ENCODE peak calls at places on chromosomes 12 and 14, in four cellular contexts. One of them, this sample, is unnamed.

GRCh38 chr14:68397371-68397779 is 395.5 kb downstream of the ZFP36L1 start:
- DNase-seq in cardiac fibroblast: no peak
- DNase-seq in sigmoid colon: peak
- DNase-seq in MM.1S: no peak
- DNase-seq in this sample: no peak

GRCh38 chr14:98501836-98502235 is 770.2 kb downstream of the BCL11B start:
- DNase-seq in cardiac fibroblast: no peak
- DNase-seq in sigmoid colon: no peak
- DNase-seq in MM.1S: no peak
- DNase-seq in this sample: no peak

GRCh38 chr14:64623576-64624165 is 73.9 kb downstream of the PPP1R36 start:
- DNase-seq in cardiac fibroblast: no peak
- DNase-seq in sigmoid colon: no peak
- DNase-seq in MM.1S: no peak
- DNase-seq in this sample: no peak

GRCh38 chr14:32033516-32033915 is 43.6 kb upstream of the ARHGAP5 start:
- DNase-seq in cardiac fibroblast: no peak
- DNase-seq in sigmoid colon: no peak
- DNase-seq in MM.1S: no peak
- DNase-seq in this sample: no peak

GRCh38 chr14:53772936-53773335 is 183.7 kb downstream of the BMP4 start:
- DNase-seq in cardiac fibroblast: no peak
- DNase-seq in sigmoid colon: no peak
- DNase-seq in MM.1S: no peak
- DNase-seq in this sample: no peak

GRCh38 chr12:12159988-12160387 is 89.2 kb downstream of the BCL2L14 start:
- DNase-seq in cardiac fibroblast: peak
- DNase-seq in sigmoid colon: no peak
- DNase-seq in MM.1S: no peak
- DNase-seq in this sample: peak

GRCh38 chr14:59407246-59407615 is 57.9 kb downstream of the GPR135 start:
- DNase-seq in cardiac fibroblast: peak
- DNase-seq in sigmoid colon: no peak
- DNase-seq in MM.1S: no peak
- DNase-seq in this sample: peak

GRCh38 chr12:98373019-98373554 is 142.3 kb upstream of the TMPO start:
- DNase-seq in cardiac fibroblast: peak
- DNase-seq in sigmoid colon: no peak
- DNase-seq in MM.1S: peak
- DNase-seq in this sample: peak

GRCh38 chr12:113391145-113391544 is 12.5 kb downstream of the SDS start:
- DNase-seq in cardiac fibroblast: no peak
- DNase-seq in sigmoid colon: no peak
- DNase-seq in MM.1S: no peak
- DNase-seq in this sample: no peak

GRCh38 chr14:87260460-87260859 is 732.5 kb downstream of the GALC start:
- DNase-seq in cardiac fibroblast: no peak
- DNase-seq in sigmoid colon: no peak
- DNase-seq in MM.1S: no peak
- DNase-seq in this sample: no peak

GRCh38 chr14:99656171-99656570 is 11.2 kb downstream of the HHIPL1 start:
- DNase-seq in cardiac fibroblast: no peak
- DNase-seq in sigmoid colon: no peak
- DNase-seq in MM.1S: no peak
- DNase-seq in this sample: no peak

GRCh38 chr12:79083181-79083580 is 218.6 kb downstream of the SYT1 start:
- DNase-seq in cardiac fibroblast: peak
- DNase-seq in sigmoid colon: no peak
- DNase-seq in MM.1S: peak
- DNase-seq in this sample: peak

GRCh38 chr14:56118611-56119181 is 485 bp downstream of the PELI2 start:
- DNase-seq in cardiac fibroblast: peak
- DNase-seq in sigmoid colon: peak
- DNase-seq in MM.1S: no peak
- DNase-seq in this sample: no peak

GRCh38 chr14:87869619-87870583 is 123.1 kb downstream of the GALC start:
- DNase-seq in cardiac fibroblast: no peak
- DNase-seq in sigmoid colon: no peak
- DNase-seq in MM.1S: no peak
- DNase-seq in this sample: peak

GRCh38 chr12:109098142-109098652 is 800 bp downstream of the UNG start:
- DNase-seq in cardiac fibroblast: peak
- DNase-seq in sigmoid colon: peak
- DNase-seq in MM.1S: peak
- DNase-seq in this sample: peak

GRCh38 chr14:23409475-23409874 is 1.4 kb upstream of the MYH6 start:
- DNase-seq in cardiac fibroblast: no peak
- DNase-seq in sigmoid colon: no peak
- DNase-seq in MM.1S: no peak
- DNase-seq in this sample: no peak

GRCh38 chr14:57388072-57388471 is 2.3 kb upstream of the NAA30 start:
- DNase-seq in cardiac fibroblast: no peak
- DNase-seq in sigmoid colon: no peak
- DNase-seq in MM.1S: no peak
- DNase-seq in this sample: no peak

GRCh38 chr14:68458840-68459469 is 333.9 kb downstream of the ZFP36L1 start:
- DNase-seq in cardiac fibroblast: peak
- DNase-seq in sigmoid colon: peak
- DNase-seq in MM.1S: no peak
- DNase-seq in this sample: peak

GRCh38 chr14:91883770-91884169 is 16.4 kb upstream of the TC2N start:
- DNase-seq in cardiac fibroblast: peak
- DNase-seq in sigmoid colon: peak
- DNase-seq in MM.1S: no peak
- DNase-seq in this sample: no peak

GRCh38 chr14:51444381-51445000 is 204.4 kb downstream of the TMX1 start:
- DNase-seq in cardiac fibroblast: no peak
- DNase-seq in sigmoid colon: no peak
- DNase-seq in MM.1S: no peak
- DNase-seq in this sample: no peak

GRCh38 chr12:120453977-120454376 is 7.7 kb downstream of the GATC start:
- DNase-seq in cardiac fibroblast: peak
- DNase-seq in sigmoid colon: no peak
- DNase-seq in MM.1S: peak
- DNase-seq in this sample: peak

GRCh38 chr12:83168756-83169155 is 482.1 kb downstream of the TMTC2 start:
- DNase-seq in cardiac fibroblast: no peak
- DNase-seq in sigmoid colon: no peak
- DNase-seq in MM.1S: no peak
- DNase-seq in this sample: no peak

GRCh38 chr14:26444745-26445144 is 153.1 kb downstream of the NOVA1 start:
- DNase-seq in cardiac fibroblast: peak
- DNase-seq in sigmoid colon: no peak
- DNase-seq in MM.1S: peak
- DNase-seq in this sample: peak

GRCh38 chr12:52878507-52879393 is 26.1 kb downstream of the KRT8 start:
- DNase-seq in cardiac fibroblast: no peak
- DNase-seq in sigmoid colon: no peak
- DNase-seq in MM.1S: no peak
- DNase-seq in this sample: no peak

GRCh38 chr14:73743431-73743931 is 29.3 kb upstream of the PNMA1 start:
- DNase-seq in cardiac fibroblast: no peak
- DNase-seq in sigmoid colon: peak
- DNase-seq in MM.1S: peak
- DNase-seq in this sample: no peak

GRCh38 chr12:95790025-95790911 is at the start of gene NTN4:
- DNase-seq in cardiac fibroblast: peak
- DNase-seq in sigmoid colon: peak
- DNase-seq in MM.1S: peak
- DNase-seq in this sample: peak

GRCh38 chr12:109202770-109203169 is 86.4 kb downstream of the ACACB start:
- DNase-seq in cardiac fibroblast: no peak
- DNase-seq in sigmoid colon: peak
- DNase-seq in MM.1S: no peak
- DNase-seq in this sample: no peak

GRCh38 chr12:6068226-6068625 is 56.2 kb downstream of the VWF start:
- DNase-seq in cardiac fibroblast: no peak
- DNase-seq in sigmoid colon: no peak
- DNase-seq in MM.1S: no peak
- DNase-seq in this sample: no peak

GRCh38 chr12:6065872-6066217 is 58.6 kb downstream of the VWF start:
- DNase-seq in cardiac fibroblast: no peak
- DNase-seq in sigmoid colon: no peak
- DNase-seq in MM.1S: no peak
- DNase-seq in this sample: no peak

GRCh38 chr12:6065131-6065871 is 59.2 kb downstream of the VWF start:
- DNase-seq in cardiac fibroblast: no peak
- DNase-seq in sigmoid colon: no peak
- DNase-seq in MM.1S: no peak
- DNase-seq in this sample: no peak

GRCh38 chr12:6067152-6067916 is 57.1 kb downstream of the VWF start:
- DNase-seq in cardiac fibroblast: peak
- DNase-seq in sigmoid colon: no peak
- DNase-seq in MM.1S: no peak
- DNase-seq in this sample: peak

DNA sequence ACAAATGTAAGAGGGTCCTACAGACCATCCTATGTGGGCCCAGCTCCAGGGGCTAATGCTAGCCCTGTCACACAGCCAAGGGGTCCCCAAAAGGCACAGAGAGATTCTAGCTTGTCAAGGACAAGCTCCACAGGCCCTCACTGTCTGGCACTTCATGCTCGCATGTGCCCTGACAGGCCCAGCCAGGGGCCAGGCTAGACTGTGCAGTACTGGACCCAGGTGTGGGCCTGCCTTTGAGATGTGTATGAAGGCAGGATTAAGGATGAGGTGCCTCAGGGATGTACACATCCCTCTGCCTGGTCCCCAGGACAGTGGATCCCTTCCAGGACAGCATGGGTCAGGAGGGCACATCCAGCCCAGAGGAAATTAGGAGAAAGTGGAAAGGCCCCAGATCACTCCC is 57.8 kb downstream of the VWF start:
- DNase-seq in cardiac fibroblast: no peak
- DNase-seq in sigmoid colon: no peak
- DNase-seq in MM.1S: no peak
- DNase-seq in this sample: no peak
- TF ChIP-seq CTCF in cardiac fibroblast: no peak
- TF ChIP-seq CTCF in sigmoid colon: no peak
- TF ChIP-seq CTCF in MM.1S: no peak
- TF ChIP-seq CTCF in this sample: no peak

DNA sequence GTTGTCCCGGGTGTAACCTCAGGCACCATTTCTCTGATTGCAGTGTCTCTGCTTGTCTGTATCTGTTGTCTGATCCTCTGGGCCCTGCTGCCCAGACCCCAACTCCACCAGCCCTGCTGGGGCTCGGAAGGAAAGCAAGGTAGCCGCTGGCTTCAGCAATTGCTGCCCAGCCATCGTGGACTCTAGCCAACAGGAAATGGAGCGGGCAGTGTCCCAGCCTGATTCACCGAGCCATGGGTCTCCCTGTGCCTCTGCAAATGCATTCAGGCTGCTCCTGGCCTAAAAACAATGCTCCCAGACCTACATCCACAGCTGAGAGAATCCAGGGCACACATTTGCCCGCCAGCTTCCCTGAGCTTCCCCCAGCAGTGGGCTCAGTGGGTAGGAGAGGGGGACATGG is 9.2 kb downstream of the TUNAR start:
- DNase-seq in cardiac fibroblast: no peak
- DNase-seq in sigmoid colon: no peak
- DNase-seq in MM.1S: no peak
- DNase-seq in this sample: peak
- TF ChIP-seq CTCF in cardiac fibroblast: no peak
- TF ChIP-seq CTCF in sigmoid colon: no peak
- TF ChIP-seq CTCF in MM.1S: no peak
- TF ChIP-seq CTCF in this sample: no peak

DNA sequence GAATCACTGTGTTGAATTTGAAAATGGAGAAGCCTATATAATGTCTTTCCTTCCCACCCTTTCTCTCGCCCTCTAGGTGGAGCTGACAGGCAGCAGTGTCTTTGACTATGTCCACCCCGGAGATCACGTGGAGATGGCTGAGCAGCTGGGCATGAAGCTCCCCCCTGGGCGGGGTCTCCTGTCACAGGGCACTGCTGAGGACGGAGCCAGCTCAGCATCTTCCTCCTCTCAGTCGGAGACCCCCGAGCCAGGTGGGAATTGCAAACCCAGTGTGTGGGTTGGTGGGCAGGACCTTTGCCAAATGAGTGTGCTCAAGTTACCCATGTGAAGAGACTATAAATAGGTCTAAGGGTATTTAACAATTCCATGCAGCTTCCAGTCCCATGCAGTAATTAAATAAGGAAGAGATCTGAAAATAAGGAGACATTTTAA is 274.7 kb downstream of the EGLN3 start:
- DNase-seq in cardiac fibroblast: peak
- DNase-seq in sigmoid colon: peak
- DNase-seq in MM.1S: peak
- DNase-seq in this sample: peak
- TF ChIP-seq CTCF in cardiac fibroblast: peak
- TF ChIP-seq CTCF in sigmoid colon: no peak
- TF ChIP-seq CTCF in MM.1S: peak
- TF ChIP-seq CTCF in this sample: no peak

GRCh38 chr12:43776498-43776897 is 17.7 kb downstream of the IRAK4 start:
- DNase-seq in cardiac fibroblast: peak
- DNase-seq in sigmoid colon: no peak
- DNase-seq in MM.1S: peak
- DNase-seq in this sample: peak
- TF ChIP-seq CTCF in cardiac fibroblast: peak
- TF ChIP-seq CTCF in sigmoid colon: no peak
- TF ChIP-seq CTCF in MM.1S: peak
- TF ChIP-seq CTCF in this sample: peak

DNA sequence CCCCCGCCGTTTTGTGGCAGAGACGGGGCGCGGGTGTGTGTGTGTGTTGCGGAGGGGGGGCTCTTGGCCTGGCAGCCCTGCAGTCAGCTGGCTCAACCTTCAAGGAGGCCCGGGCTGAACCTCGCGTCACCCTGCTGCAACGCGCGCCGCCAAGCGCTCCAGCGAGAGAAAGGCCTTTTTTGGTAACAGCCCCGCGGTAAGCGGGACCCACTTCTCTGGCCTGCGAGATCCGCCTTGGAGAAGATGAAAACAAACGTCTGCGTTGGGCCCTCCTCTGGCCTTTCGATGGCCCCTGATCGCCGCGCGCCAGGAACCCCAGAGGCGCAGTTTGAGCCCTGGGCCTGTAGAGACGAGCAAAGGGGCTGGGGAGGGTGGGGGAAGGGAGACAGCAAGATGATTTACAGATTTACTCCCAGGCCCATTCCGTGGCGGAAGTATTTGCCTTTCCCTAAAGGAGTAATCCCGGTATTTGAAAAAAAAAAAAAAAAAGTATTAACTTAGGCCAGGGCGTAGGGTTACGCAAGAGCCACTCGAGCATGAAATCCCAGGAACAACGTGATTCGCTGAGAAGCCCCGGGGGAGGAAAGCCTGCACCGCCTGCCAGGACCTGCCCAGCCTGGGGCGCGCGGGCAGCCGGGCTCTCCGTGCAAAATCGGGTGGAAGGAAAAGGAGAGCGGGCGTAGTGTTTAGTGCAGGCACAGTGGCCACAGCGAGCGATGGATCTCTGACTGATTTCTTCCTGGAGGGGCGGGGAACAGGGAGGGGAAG is 4.5 kb upstream of the IRF2BPL start:
- DNase-seq in cardiac fibroblast: peak
- DNase-seq in sigmoid colon: peak
- DNase-seq in MM.1S: peak
- DNase-seq in this sample: peak
- TF ChIP-seq CTCF in cardiac fibroblast: no peak
- TF ChIP-seq CTCF in sigmoid colon: no peak
- TF ChIP-seq CTCF in MM.1S: no peak
- TF ChIP-seq CTCF in this sample: no peak

This sample was measured in MCF 10A.